ENCODE peak calls at places on chromosomes 13 and 19, in ten cellular contexts. B is Kasumi-1; P is ELF-1; F is GDM1; V is activated naive CD4-positive, alpha-beta T cell treated with anti-CD3 and anti-CD28 coated beads for 36 hours; H is H1; X is stimulated activated CD4-positive, alpha-beta T cell treated with anti-CD3 and anti-CD28 coated beads, Interleukin-15, amount 100 ng/mL, for 24 hours; R is sigmoid colon; G is GM12892; K is adrenal gland. A is an unnamed sample.

GRCh38 chr19:7533281-7533819 is 2.2 kb upstream of the PNPLA6 start:
- DNase-seq in P (peak; percentile 86), R (peak; percentile 92), X (no peak), G (no peak), F (no peak), H (peak; percentile 71), B (no peak), V (no peak), K (peak; percentile 78), A (no peak)

GRCh38 chr19:45218887-45219780 is 26.1 kb downstream of the EXOC3L2 start:
- DNase-seq in F (no peak), G (no peak), H (no peak), V (no peak), P (no peak), R (no peak), X (no peak), B (peak; percentile 5), K (no peak), A (no peak)

GRCh38 chr19:13980340-13980739 is 25.8 kb downstream of the RFX1 start:
- DNase-seq in H (no peak), B (no peak), P (no peak), R (no peak), G (no peak), K (no peak), F (no peak), X (no peak), V (no peak), A (no peak)

GRCh38 chr13:113747291-113747833 is 11.7 kb upstream of the TMEM255B start:
- DNase-seq in F (no peak), B (no peak), V (no peak), G (no peak), R (no peak), K (no peak), H (no peak), X (no peak), P (no peak), A (no peak)

GRCh38 chr13:45975337-45975736 is 77.2 kb downstream of the ZC3H13 start:
- DNase-seq in P (no peak), B (no peak), G (no peak), K (no peak), F (no peak), R (no peak), X (no peak), H (no peak), V (no peak), A (no peak)

GRCh38 chr13:113649212-113649611 is 8.8 kb downstream of the ATP4B start:
- DNase-seq in K (no peak), X (no peak), R (peak; percentile 44), H (no peak), P (no peak), G (no peak), B (no peak), F (no peak), V (no peak), A (no peak)

GRCh38 chr13:31793246-31793645 is 53.9 kb downstream of the RXFP2 start:
- DNase-seq in H (no peak), F (no peak), V (no peak), R (no peak), K (no peak), G (no peak), B (no peak), P (no peak), X (no peak), A (no peak)

GRCh38 chr19:3201911-3202310 is 16.2 kb downstream of the NCLN start:
- DNase-seq in V (no peak), P (no peak), K (no peak), X (no peak), B (no peak), R (no peak), F (no peak), G (no peak), H (no peak), A (no peak)

GRCh38 chr13:111460548-111461444 is 140.4 kb downstream of the TEX29 start:
- DNase-seq in B (peak; percentile 28), G (no peak), F (no peak), H (peak; percentile 54), V (peak; percentile 32), K (peak; percentile 46), R (peak; percentile 64), P (peak; percentile 60), X (peak; percentile 19), A (peak; percentile 41)

GRCh38 chr19:1315470-1316166 is 29.9 kb downstream of the EFNA2 start:
- DNase-seq in V (peak; percentile 51), P (peak; percentile 56), B (peak; percentile 9), K (peak; percentile 69), R (no peak), H (peak; percentile 87), X (peak; percentile 61), F (peak; percentile 31), G (peak; percentile 78), A (peak; percentile 67)

GRCh38 chr19:47658431-47659383 is 49.8 kb downstream of the BICRA start:
- DNase-seq in X (no peak), K (no peak), F (no peak), B (no peak), H (no peak), P (no peak), G (no peak), V (no peak), R (no peak), A (no peak)

GRCh38 chr13:113151745-113152707 is 6.4 kb upstream of the PROZ start:
- DNase-seq in P (no peak), G (no peak), V (peak; percentile 43), X (peak; percentile 23), B (no peak), K (peak; percentile 61), H (peak; percentile 53), F (no peak), R (no peak), A (peak; percentile 70)

GRCh38 chr19:1862068-1862423 is 1.3 kb downstream of the KLF16 start:
- DNase-seq in P (no peak), X (no peak), H (no peak), V (no peak), R (no peak), G (no peak), F (no peak), B (no peak), K (no peak), A (no peak)

GRCh38 chr19:39030854-39031367 is 1.4 kb downstream of the FBXO27 start:
- DNase-seq in F (no peak), V (no peak), G (no peak), H (no peak), X (no peak), P (no peak), K (no peak), B (no peak), R (no peak), A (no peak)

GRCh38 chr19:29278716-29279115 is 65.8 kb upstream of the UQCRFS1 start:
- DNase-seq in H (no peak), G (no peak), X (no peak), P (no peak), K (no peak), B (no peak), F (no peak), V (no peak), R (no peak), A (no peak)

GRCh38 chr19:55490478-55491436 is 2.5 kb downstream of the SSC5D start:
- DNase-seq in R (peak; percentile 74), B (no peak), P (no peak), V (no peak), K (no peak), G (no peak), H (no peak), F (no peak), X (no peak), A (no peak)

GRCh38 chr13:80977168-80977567 is 636.2 kb upstream of the SPRY2 start:
- DNase-seq in G (no peak), F (no peak), P (no peak), K (no peak), B (no peak), X (no peak), H (no peak), R (no peak), V (no peak), A (no peak)

GRCh38 chr19:57708641-57709354 is at the start of gene ZNF154:
- DNase-seq in B (no peak), H (peak; percentile 81), P (peak; percentile 89), G (peak; percentile 36), R (peak; percentile 76), V (peak; percentile 21), F (no peak), X (peak; percentile 29), K (peak; percentile 83), A (peak; percentile 86)

GRCh38 chr13:50979187-50979586 is 69.6 kb downstream of the RNASEH2B start:
- DNase-seq in V (no peak), F (peak; percentile 22), P (no peak), G (no peak), H (no peak), B (peak; percentile 54), K (no peak), X (no peak), R (no peak), A (no peak)

GRCh38 chr19:45256836-45257235 is 5.8 kb downstream of the MARK4 start:
- DNase-seq in K (no peak), B (no peak), R (no peak), G (no peak), P (no peak), H (no peak), X (no peak), F (no peak), V (no peak), A (no peak)

GRCh38 chr19:39083983-39084731 is at the start of gene ACP7:
- DNase-seq in F (no peak), V (peak; percentile 23), P (no peak), X (peak; percentile 32), R (no peak), K (no peak), H (peak; percentile 71), B (no peak), G (no peak), A (peak; percentile 11)

GRCh38 chr19:35975608-35976214 is 19.3 kb upstream of the SDHAF1 start:
- DNase-seq in H (peak; percentile 57), P (no peak), K (no peak), V (peak; percentile 36), B (peak; percentile 48), R (no peak), G (no peak), X (no peak), F (no peak), A (peak; percentile 82)

GRCh38 chr19:52621376-52621775 is 16.8 kb downstream of the ZNF83 start:
- DNase-seq in X (no peak), V (no peak), H (no peak), P (no peak), R (no peak), B (no peak), G (no peak), F (no peak), K (no peak), A (no peak)

GRCh38 chr19:48466571-48467325 is 2.4 kb upstream of the CYTH2 start:
- DNase-seq in G (no peak), R (no peak), B (no peak), K (no peak), F (no peak), P (no peak), H (no peak), V (no peak), X (no peak), A (peak; percentile 56)

GRCh38 chr13:60078226-60078625 is 85.5 kb downstream of the DIAPH3 start:
- DNase-seq in K (no peak), X (no peak), V (no peak), R (no peak), H (no peak), G (no peak), F (no peak), B (no peak), P (no peak), A (no peak)

GRCh38 chr13:31431722-31432137 is 232.0 kb downstream of the B3GLCT start:
- DNase-seq in B (peak; percentile 9), X (peak; percentile 62), R (no peak), V (peak; percentile 68), F (peak; percentile 31), H (peak; percentile 85), G (peak; percentile 9), K (peak; percentile 73), P (peak; percentile 60), A (peak; percentile 69)

GRCh38 chr13:53242015-53242414 is 213.4 kb downstream of the OLFM4 start:
- DNase-seq in R (no peak), B (no peak), H (no peak), K (no peak), G (no peak), F (no peak), V (no peak), P (no peak), X (no peak), A (no peak)

GRCh38 chr13:114140131-114140908 is 7.9 kb upstream of the RASA3 start:
- DNase-seq in P (no peak), X (peak; percentile 42), H (no peak), F (no peak), V (peak; percentile 55), R (peak; percentile 39), B (no peak), G (no peak), K (no peak), A (no peak)